ENCODE peak calls at places on chromosome 5, in ten cellular contexts. B is A549, E is fibroblast of pulmonary artery, P is HepG2, Z is tibial artery, T is fibroblast of the aortic adventitia, D is fibroblast of mammary gland, U is HFF-Myc, L is fibroblast of lung, H is cardiac fibroblast. A is an unnamed sample.

GRCh38 chr5:97929383-97929782 is 746.3 kb upstream of the RIOK2 start:
- DNase-seq in D (peak), H (no peak), L (no peak), U (no peak), Z (no peak), B (no peak), T (peak), P (no peak), E (peak), A (no peak)

GRCh38 chr5:67989457-67989856 is 226.1 kb upstream of the PIK3R1 start:
- DNase-seq in H (peak), E (peak), U (no peak), T (peak), B (no peak), D (peak), Z (no peak), P (no peak), L (peak), A (no peak)

GRCh38 chr5:95369796-95370195 is 21.4 kb upstream of the FAM81B start:
- DNase-seq in T (no peak), P (no peak), E (no peak), L (no peak), U (no peak), Z (no peak), D (no peak), H (no peak), B (no peak), A (no peak)

GRCh38 chr5:146520731-146521130 is 4.7 kb upstream of the GPR151 start:
- DNase-seq in P (peak), H (no peak), L (no peak), D (no peak), U (no peak), Z (no peak), E (no peak), B (peak), T (no peak), A (no peak)

GRCh38 chr5:52895572-52896296 is 93.4 kb upstream of the ITGA2 start:
- DNase-seq in H (peak), Z (no peak), D (peak), U (no peak), B (peak), E (peak), P (no peak), L (no peak), T (no peak), A (no peak)

GRCh38 chr5:15786884-15787283 is 286.9 kb downstream of the FBXL7 start:
- DNase-seq in T (no peak), H (no peak), Z (no peak), P (no peak), B (no peak), L (no peak), D (no peak), E (no peak), U (no peak), A (no peak)

GRCh38 chr5:50768650-50769049 is 102.2 kb downstream of the PARP8 start:
- DNase-seq in B (no peak), T (no peak), D (no peak), H (no peak), Z (no peak), L (no peak), E (no peak), P (no peak), U (no peak), A (no peak)

GRCh38 chr5:91114658-91115057 is 268.5 kb downstream of the ARRDC3 start:
- DNase-seq in T (peak), P (no peak), U (no peak), E (peak), D (no peak), H (peak), Z (no peak), L (no peak), B (no peak), A (no peak)

GRCh38 chr5:157473383-157474370 is 13.7 kb downstream of the NIPAL4 start:
- DNase-seq in L (no peak), P (no peak), D (no peak), E (peak), B (no peak), H (peak), Z (no peak), U (no peak), T (peak), A (no peak)

GRCh38 chr5:165086424-165086823 is 1581.0 kb downstream of the MAT2B start:
- DNase-seq in D (no peak), P (no peak), E (no peak), L (no peak), T (no peak), Z (no peak), B (no peak), H (no peak), U (no peak), A (no peak)

GRCh38 chr5:76849767-76850291 is at the start of gene S100Z:
- DNase-seq in E (peak), B (no peak), U (no peak), D (no peak), L (no peak), H (no peak), Z (no peak), P (no peak), T (no peak), A (no peak)

GRCh38 chr5:134114886-134115805 is 665 bp downstream of the TCF7 start:
- DNase-seq in B (no peak), U (no peak), D (no peak), Z (no peak), E (no peak), P (peak), H (no peak), L (no peak), T (no peak), A (no peak)

GRCh38 chr5:16593630-16594029 is 23.2 kb downstream of the RETREG1 start:
- DNase-seq in H (no peak), U (no peak), E (no peak), Z (no peak), L (no peak), T (no peak), D (peak), B (no peak), P (no peak), A (no peak)

GRCh38 chr5:176157656-176158055 is 80.6 kb upstream of the SIMC1 start:
- DNase-seq in E (peak), H (peak), L (no peak), P (no peak), U (no peak), B (no peak), Z (no peak), D (peak), T (peak), A (no peak)

GRCh38 chr5:160361624-160362023 is 8.8 kb downstream of the C1QTNF2 start:
- DNase-seq in T (no peak), P (no peak), D (no peak), B (no peak), E (no peak), H (no peak), U (no peak), L (no peak), Z (no peak), A (no peak)

GRCh38 chr5:178368716-178369300 is 136.2 kb upstream of the PHYKPL start:
- DNase-seq in U (no peak), L (no peak), H (no peak), P (no peak), D (no peak), Z (no peak), T (no peak), E (no peak), B (no peak), A (no peak)

GRCh38 chr5:89012361-89012760 is 129.4 kb upstream of the MEF2C start:
- DNase-seq in Z (no peak), L (no peak), T (peak), E (no peak), B (no peak), H (no peak), U (no peak), D (no peak), P (no peak), A (no peak)

GRCh38 chr5:91144491-91145232 is 238.5 kb downstream of the ARRDC3 start:
- DNase-seq in Z (no peak), P (no peak), E (no peak), T (no peak), D (no peak), U (no peak), L (no peak), B (no peak), H (no peak), A (no peak)

GRCh38 chr5:147558826-147559225 is 49.0 kb upstream of the DPYSL3 start:
- DNase-seq in Z (peak), E (peak), U (peak), P (no peak), D (peak), L (peak), B (peak), T (peak), H (peak), A (no peak)

GRCh38 chr5:147336871-147337270 is 102.0 kb downstream of the STK32A start:
- DNase-seq in H (no peak), B (no peak), P (no peak), E (no peak), U (no peak), D (no peak), Z (no peak), L (no peak), T (no peak), A (no peak)

GRCh38 chr5:38830521-38831051 is 15.2 kb upstream of the OSMR start:
- DNase-seq in E (peak), H (peak), B (no peak), U (no peak), D (peak), L (peak), T (no peak), P (peak), Z (no peak), A (no peak)

GRCh38 chr5:166961028-166961427 is 1330.4 kb upstream of the WWC1 start:
- DNase-seq in P (no peak), B (peak), E (no peak), U (no peak), H (peak), L (peak), T (no peak), D (peak), Z (no peak), A (no peak)
- TF ChIP-seq CTCF in P (peak), B (peak), E (no peak), U (no peak), H (no peak), L (no peak), T (no peak), D (peak), Z (no peak), A (peak)

GRCh38 chr5:151683936-151684586 is 2.7 kb downstream of the SPARC start:
- DNase-seq in H (peak), L (peak), T (peak), B (no peak), E (peak), Z (peak), P (no peak), D (no peak), U (no peak), A (no peak)

GRCh38 chr5:151682751-151683331 is 3.9 kb downstream of the SPARC start:
- DNase-seq in U (no peak), T (peak), L (peak), B (no peak), Z (peak), P (no peak), H (peak), D (peak), E (no peak), A (no peak)

GRCh38 chr5:151685749-151686672 is 704 bp downstream of the SPARC start:
- DNase-seq in D (peak), Z (no peak), H (no peak), E (no peak), T (peak), U (no peak), P (no peak), B (no peak), L (peak), A (no peak)

GRCh38 chr5:151683444-151683843 is 3.3 kb downstream of the SPARC start:
- DNase-seq in U (no peak), B (no peak), T (peak), D (no peak), L (peak), Z (peak), E (no peak), H (no peak), P (no peak), A (no peak)

GRCh38 chr5:151684690-151685361 is 1.9 kb downstream of the SPARC start:
- DNase-seq in P (no peak), E (peak), Z (peak), U (peak), B (peak), H (peak), T (peak), D (peak), L (peak), A (peak)
- H3K4me3 ChIP-seq in P (no peak), E (peak), Z (peak), U (peak), B (no peak), H (peak), T (peak), D (peak), L (peak), A (peak)

DNA sequence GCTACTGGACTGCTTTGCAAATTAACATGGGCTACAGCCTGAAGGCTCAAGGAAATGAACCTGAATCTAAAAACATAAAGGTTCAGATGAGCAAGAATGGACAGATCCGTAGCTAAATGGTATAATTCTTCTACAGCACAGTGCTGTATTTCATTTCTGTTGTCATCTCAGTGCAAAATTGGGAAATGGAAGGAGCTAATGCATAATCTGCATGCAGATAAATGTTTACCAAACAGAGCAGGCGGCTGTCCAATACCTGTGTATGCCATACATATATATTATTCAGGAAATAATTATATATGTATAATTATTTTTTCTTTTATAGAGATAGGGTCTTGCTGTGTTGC is 4.3 kb upstream of the HSPA9 start:
- DNase-seq in T (no peak), H (no peak), P (no peak), E (no peak), B (no peak), D (no peak), Z (no peak), U (no peak), L (no peak), A (no peak)
- TF ChIP-seq CTCF in T (no peak), H (no peak), P (no peak), E (no peak), B (no peak), D (no peak), Z (no peak), U (no peak), L (no peak), A (no peak)

GRCh38 chr5:123089971-123090640 is 1.1 kb downstream of the PRDM6 start:
- DNase-seq in B (peak), L (no peak), T (peak), P (no peak), D (peak), E (peak), Z (no peak), U (no peak), H (peak), A (no peak)

GRCh38 chr5:123089572-123089970 is 530 bp downstream of the PRDM6 start:
- DNase-seq in E (peak), L (peak), P (peak), U (no peak), D (peak), Z (peak), T (peak), H (peak), B (peak), A (no peak)

GRCh38 chr5:123091258-123091987 is 2.4 kb downstream of the PRDM6 start:
- DNase-seq in L (peak), H (no peak), T (peak), Z (no peak), P (no peak), B (no peak), E (no peak), U (no peak), D (no peak), A (no peak)

GRCh38 chr5:123091988-123092583 is 3.0 kb downstream of the PRDM6 start:
- DNase-seq in H (no peak), T (peak), Z (no peak), U (no peak), B (no peak), P (no peak), D (no peak), L (peak), E (no peak), A (no peak)

GRCh38 chr5:123090641-123091257 is 1.7 kb downstream of the PRDM6 start:
- DNase-seq in L (no peak), P (no peak), B (no peak), T (no peak), U (no peak), H (no peak), Z (no peak), D (no peak), E (no peak), A (no peak)
- H3K4me3 ChIP-seq in L (peak), P (peak), B (peak), T (peak), U (peak), H (peak), Z (peak), D (peak), E (peak), A (no peak)

GRCh38 chr5:151661968-151662732 is 24.6 kb downstream of the SPARC start:
- DNase-seq in Z (no peak), P (no peak), E (no peak), B (no peak), L (no peak), D (no peak), H (no peak), T (peak), U (no peak), A (no peak)

GRCh38 chr5:151665584-151665982 is 21.1 kb downstream of the SPARC start:
- DNase-seq in P (no peak), D (no peak), H (no peak), U (no peak), B (no peak), L (no peak), Z (no peak), E (no peak), T (no peak), A (no peak)

GRCh38 chr5:151664694-151665583 is 21.8 kb downstream of the SPARC start:
- DNase-seq in U (peak), P (no peak), Z (no peak), H (peak), D (peak), B (no peak), E (peak), T (peak), L (peak), A (no peak)

GRCh38 chr5:151662805-151663204 is 23.9 kb downstream of the SPARC start:
- DNase-seq in B (no peak), T (no peak), P (no peak), D (no peak), U (no peak), E (no peak), H (no peak), Z (no peak), L (no peak), A (no peak)

DNA sequence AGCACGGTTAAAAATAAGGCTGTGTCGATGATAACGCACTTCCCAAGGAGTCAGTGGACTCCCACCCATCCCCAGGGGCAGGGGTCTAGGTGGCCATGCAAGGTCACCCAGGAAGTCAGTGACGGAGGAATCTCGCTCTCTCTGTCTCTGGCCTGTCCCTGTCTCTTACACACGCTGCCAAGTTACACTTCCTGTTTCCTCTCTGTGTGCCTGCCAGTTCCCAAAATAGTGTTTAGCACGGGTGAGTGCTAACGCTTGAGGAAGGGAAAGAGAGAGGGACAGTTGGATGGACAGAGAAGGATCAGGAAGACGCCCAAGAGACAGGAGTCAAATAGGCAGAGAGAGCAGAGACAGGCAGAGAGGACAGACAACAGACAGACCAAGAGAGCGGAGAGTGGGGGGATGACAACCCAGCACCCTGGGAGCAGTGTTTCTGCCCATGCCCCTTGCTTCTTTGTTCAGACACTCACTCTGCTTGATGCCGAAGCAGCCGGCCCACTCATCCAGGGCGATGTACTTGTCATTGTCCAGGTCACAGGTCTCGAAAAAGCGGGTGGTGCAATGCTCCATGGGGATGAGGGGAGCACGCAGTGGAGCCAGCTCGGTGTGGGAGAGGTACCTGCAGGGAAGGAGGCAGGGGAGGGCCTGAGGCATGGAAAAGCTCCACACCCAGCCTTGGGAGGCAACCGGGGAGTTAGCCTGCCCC is 22.9 kb downstream of the SPARC start:
- DNase-seq in H (peak), L (no peak), T (peak), B (no peak), U (no peak), D (peak), P (no peak), Z (peak), E (peak), A (no peak)
- TF ChIP-seq CTCF in H (no peak), L (no peak), T (no peak), B (no peak), U (no peak), D (no peak), P (no peak), Z (no peak), E (no peak), A (no peak)

GRCh38 chr5:171344936-171345608 is 36.0 kb downstream of the TLX3 start:
- DNase-seq in D (no peak), U (no peak), L (no peak), H (no peak), T (no peak), P (no peak), Z (no peak), B (no peak), E (no peak), A (no peak)
- H3K4me3 ChIP-seq in D (no peak), U (no peak), L (no peak), H (no peak), T (no peak), P (no peak), Z (no peak), B (no peak), E (no peak), A (no peak)